ENCODE peak calls at places on chromosomes 4 and X, in six cellular contexts. G is neural crest cell, D is pancreas, E is heart left ventricle, C is PC-3, J is stomach. P is an unnamed sample.

GRCh38 chr4:136505020-136505419 is 1027.3 kb downstream of the PCDH18 start:
- DNase-seq in J (no peak), D (no peak), E (no peak), G (no peak), C (no peak), P (no peak)

GRCh38 chr4:5710962-5711478 is at the start of gene EVC:
- DNase-seq in D (peak), E (peak), C (peak), G (peak), J (peak), P (no peak)

GRCh38 chrX:138298268-138298667 is 413.2 kb downstream of the FGF13 start:
- DNase-seq in E (no peak), J (no peak), C (no peak), D (no peak), G (no peak), P (no peak)

GRCh38 chr4:168451744-168452394 is 28.4 kb downstream of the DDX60L start:
- DNase-seq in G (no peak), E (no peak), D (no peak), J (no peak), C (peak), P (no peak)

GRCh38 chr4:46503739-46504138 is 113.8 kb upstream of the GABRA2 start:
- DNase-seq in C (no peak), E (no peak), D (no peak), J (no peak), G (no peak), P (no peak)

GRCh38 chrX:21734175-21734574 is 23.7 kb downstream of the SMPX start:
- DNase-seq in J (no peak), C (peak), E (no peak), G (no peak), D (no peak), P (no peak)

GRCh38 chr4:10069065-10069626 is 47.5 kb downstream of the WDR1 start:
- DNase-seq in G (no peak), E (no peak), D (no peak), C (no peak), J (no peak), P (no peak)

GRCh38 chr4:173935622-173936405 is 347.7 kb downstream of the FBXO8 start:
- DNase-seq in D (no peak), E (no peak), C (no peak), G (no peak), J (no peak), P (no peak)

GRCh38 chrX:114581528-114582263 is 2.2 kb upstream of the HTR2C start:
- DNase-seq in C (no peak), G (no peak), D (no peak), J (no peak), E (no peak), P (no peak)

GRCh38 chrX:1421433-1422134 is 29.7 kb upstream of the SLC25A6 start:
- DNase-seq in E (no peak), D (no peak), C (no peak), J (no peak), G (no peak), P (no peak)

GRCh38 chrX:97389761-97390192 is 506.1 kb downstream of the RPA4 start:
- DNase-seq in E (no peak), C (peak), D (no peak), J (no peak), G (no peak), P (peak)

GRCh38 chr4:159269143-159269542 is 166.3 kb downstream of the RAPGEF2 start:
- DNase-seq in E (no peak), C (no peak), D (no peak), J (no peak), G (no peak), P (no peak)

GRCh38 chr4:804804-805203 is 21.1 kb downstream of the CPLX1 start:
- DNase-seq in D (no peak), E (no peak), J (no peak), G (no peak), C (no peak), P (no peak)

GRCh38 chr4:155854597-155855226 is 11.4 kb downstream of the ASIC5 start:
- DNase-seq in J (no peak), D (no peak), E (no peak), G (no peak), C (no peak), P (no peak)

GRCh38 chrX:40849906-40850672 is 114.7 kb upstream of the MED14 start:
- DNase-seq in J (no peak), D (no peak), C (no peak), G (no peak), E (no peak), P (no peak)

GRCh38 chr4:119103263-119103662 is 32.4 kb upstream of the MYOZ2 start:
- DNase-seq in J (no peak), D (no peak), E (no peak), C (peak), G (no peak), P (peak)

GRCh38 chrX:10900585-10901289 is 210.4 kb upstream of the HCCS start:
- DNase-seq in J (no peak), G (no peak), E (no peak), C (peak), D (no peak), P (peak)

GRCh38 chr4:149884046-149884445 is 68.4 kb upstream of the IQCM start:
- DNase-seq in E (no peak), J (no peak), D (no peak), G (no peak), C (no peak), P (no peak)

GRCh38 chrX:153924149-153924861 is 1.8 kb downstream of the ARHGAP4 start:
- DNase-seq in G (no peak), D (no peak), C (peak), E (no peak), J (peak), P (no peak)
- TF ChIP-seq CTCF in G (peak), D (no peak), C (peak), E (peak), J (no peak), P (no peak)

DNA sequence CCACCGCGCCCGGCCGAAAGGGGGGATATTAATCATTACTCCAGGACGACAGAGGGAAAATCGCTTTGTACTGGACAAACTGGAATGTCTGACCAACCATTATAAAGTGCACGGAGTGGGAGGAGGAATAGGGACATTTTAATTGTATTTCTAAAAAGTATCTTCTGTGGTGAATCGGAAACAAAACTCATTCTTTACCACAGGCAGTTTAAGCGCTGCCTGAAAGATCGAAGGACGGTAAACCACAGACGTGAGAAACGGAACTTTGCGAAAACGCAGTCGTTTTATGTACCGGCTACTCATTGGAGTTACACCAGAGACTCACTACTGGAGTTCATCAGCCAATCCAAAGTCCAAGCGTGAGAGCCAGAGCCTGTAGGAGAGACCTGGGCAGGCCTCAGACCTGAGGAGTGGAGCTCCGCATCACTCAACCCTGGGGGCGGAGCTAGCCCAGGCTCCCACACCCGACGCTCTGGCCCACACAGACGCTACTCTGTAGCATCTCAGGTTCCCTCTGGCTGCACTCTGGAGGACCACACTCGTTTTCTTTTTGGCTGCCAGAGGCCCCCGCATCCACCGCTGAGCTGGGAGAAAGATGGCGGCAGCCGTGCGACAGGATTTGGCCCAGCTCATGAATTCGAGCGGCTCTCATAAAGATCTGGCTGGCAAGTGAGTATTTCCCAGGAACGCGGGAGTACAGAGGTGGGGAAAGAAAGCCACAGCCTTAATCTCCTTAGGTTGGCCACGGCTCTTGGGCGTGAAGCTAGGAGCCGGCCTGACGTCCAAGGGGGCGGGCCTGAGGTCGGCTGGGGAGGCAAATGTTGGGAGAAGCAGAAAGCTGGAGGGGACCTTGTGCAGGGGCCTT is at the start of gene COPS4:
- DNase-seq in D (peak), J (peak), E (peak), G (peak), C (peak), P (peak)
- TF ChIP-seq CTCF in D (no peak), J (no peak), E (peak), G (peak), C (no peak), P (no peak)

GRCh38 chr4:8021796-8022195 is 82.1 kb upstream of the AFAP1 start:
- DNase-seq in C (peak), E (no peak), D (no peak), J (no peak), G (no peak), P (no peak)
- TF ChIP-seq CTCF in C (peak), E (no peak), D (no peak), J (no peak), G (no peak), P (no peak)

DNA sequence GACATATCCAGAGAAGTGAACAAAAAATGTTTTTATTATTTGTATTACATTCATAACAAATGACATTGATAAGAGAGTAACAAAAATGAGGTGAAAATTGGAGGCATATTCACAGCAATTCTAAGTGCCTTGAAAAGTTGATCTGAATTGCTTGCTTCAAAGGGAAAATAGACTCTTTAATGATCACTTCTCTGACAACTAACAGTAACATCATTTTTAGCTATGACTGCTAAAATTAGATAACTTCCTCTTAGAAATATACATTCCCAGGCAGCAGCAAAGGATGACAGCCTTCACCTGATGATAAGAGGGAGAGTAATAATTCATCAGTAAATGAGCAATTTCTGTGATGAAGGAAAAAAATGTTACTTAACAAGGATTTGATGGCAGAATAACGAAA is 472.5 kb downstream of the PCDH10 start:
- DNase-seq in D (no peak), C (no peak), G (no peak), E (no peak), J (no peak), P (no peak)
- TF ChIP-seq CTCF in D (no peak), C (no peak), G (no peak), E (no peak), J (no peak), P (no peak)

GRCh38 chr4:141196227-141196928 is 24.3 kb upstream of the ZNF330 start:
- DNase-seq in D (no peak), C (no peak), J (no peak), G (no peak), E (no peak), P (no peak)
- TF ChIP-seq CTCF in D (no peak), C (no peak), J (no peak), G (no peak), E (no peak), P (no peak)

P was measured in Calu3.